ENCODE peak calls at places on chromosomes 16 and 17, in four cellular contexts. One of them, this sample, is unnamed.

GRCh38 chr17:4152471-4152870 is 9.5 kb downstream of the CYB5D2 start:
- DNase-seq in stimulated activated CD8-positive, alpha-beta memory T cell treated with anti-CD3 and anti-CD28 coated beads, Interleukin-4, amount 100 ng/mL, for 24 hours: no peak
- DNase-seq in activated CD4-positive, alpha-beta T cell treated with anti-CD3 and anti-CD28 coated beads, Interleukin-2, amount 50 U/mL, for 24 hours: no peak
- DNase-seq in IMR-90: peak; percentile 77
- DNase-seq in this sample: no peak

GRCh38 chr17:880871-881269 is 98.7 kb downstream of the NXN start:
- DNase-seq in stimulated activated CD8-positive, alpha-beta memory T cell treated with anti-CD3 and anti-CD28 coated beads, Interleukin-4, amount 100 ng/mL, for 24 hours: no peak
- DNase-seq in activated CD4-positive, alpha-beta T cell treated with anti-CD3 and anti-CD28 coated beads, Interleukin-2, amount 50 U/mL, for 24 hours: no peak
- DNase-seq in IMR-90: no peak
- DNase-seq in this sample: no peak

GRCh38 chr16:31487720-31488629 is 5.1 kb downstream of the SLC5A2 start:
- DNase-seq in activated CD4-positive, alpha-beta T cell treated with anti-CD3 and anti-CD28 coated beads, Interleukin-2, amount 50 U/mL, for 24 hours: peak; percentile 28
- DNase-seq in IMR-90: peak; percentile 28
- DNase-seq in stimulated activated CD8-positive, alpha-beta memory T cell treated with anti-CD3 and anti-CD28 coated beads, Interleukin-4, amount 100 ng/mL, for 24 hours: peak; percentile 48
- DNase-seq in this sample: peak; percentile 91

GRCh38 chr16:68643847-68644246 is 1.3 kb upstream of the CDH3 start:
- DNase-seq in activated CD4-positive, alpha-beta T cell treated with anti-CD3 and anti-CD28 coated beads, Interleukin-2, amount 50 U/mL, for 24 hours: no peak
- DNase-seq in IMR-90: no peak
- DNase-seq in stimulated activated CD8-positive, alpha-beta memory T cell treated with anti-CD3 and anti-CD28 coated beads, Interleukin-4, amount 100 ng/mL, for 24 hours: no peak
- DNase-seq in this sample: no peak

GRCh38 chr17:42844761-42845555 is 578 bp downstream of the AOC2 start:
- DNase-seq in activated CD4-positive, alpha-beta T cell treated with anti-CD3 and anti-CD28 coated beads, Interleukin-2, amount 50 U/mL, for 24 hours: no peak
- DNase-seq in IMR-90: no peak
- DNase-seq in stimulated activated CD8-positive, alpha-beta memory T cell treated with anti-CD3 and anti-CD28 coated beads, Interleukin-4, amount 100 ng/mL, for 24 hours: no peak
- DNase-seq in this sample: no peak

GRCh38 chr16:85894266-85894665 is 4.7 kb upstream of the IRF8 start:
- DNase-seq in stimulated activated CD8-positive, alpha-beta memory T cell treated with anti-CD3 and anti-CD28 coated beads, Interleukin-4, amount 100 ng/mL, for 24 hours: no peak
- DNase-seq in activated CD4-positive, alpha-beta T cell treated with anti-CD3 and anti-CD28 coated beads, Interleukin-2, amount 50 U/mL, for 24 hours: no peak
- DNase-seq in IMR-90: no peak
- DNase-seq in this sample: no peak

GRCh38 chr17:18921912-18922451 is 30.0 kb upstream of the SLC5A10 start:
- DNase-seq in activated CD4-positive, alpha-beta T cell treated with anti-CD3 and anti-CD28 coated beads, Interleukin-2, amount 50 U/mL, for 24 hours: no peak
- DNase-seq in stimulated activated CD8-positive, alpha-beta memory T cell treated with anti-CD3 and anti-CD28 coated beads, Interleukin-4, amount 100 ng/mL, for 24 hours: no peak
- DNase-seq in IMR-90: peak; percentile 68
- DNase-seq in this sample: no peak

GRCh38 chr17:19384723-19385391 is 2.1 kb downstream of the MFAP4 start:
- DNase-seq in stimulated activated CD8-positive, alpha-beta memory T cell treated with anti-CD3 and anti-CD28 coated beads, Interleukin-4, amount 100 ng/mL, for 24 hours: no peak
- DNase-seq in IMR-90: peak; percentile 91
- DNase-seq in activated CD4-positive, alpha-beta T cell treated with anti-CD3 and anti-CD28 coated beads, Interleukin-2, amount 50 U/mL, for 24 hours: no peak
- DNase-seq in this sample: peak; percentile 79

GRCh38 chr16:17105239-17105721 is 365.5 kb downstream of the XYLT1 start:
- DNase-seq in IMR-90: peak; percentile 2
- DNase-seq in stimulated activated CD8-positive, alpha-beta memory T cell treated with anti-CD3 and anti-CD28 coated beads, Interleukin-4, amount 100 ng/mL, for 24 hours: no peak
- DNase-seq in activated CD4-positive, alpha-beta T cell treated with anti-CD3 and anti-CD28 coated beads, Interleukin-2, amount 50 U/mL, for 24 hours: no peak
- DNase-seq in this sample: no peak

GRCh38 chr17:57328109-57328882 is 72.0 kb downstream of the MSI2 start:
- DNase-seq in activated CD4-positive, alpha-beta T cell treated with anti-CD3 and anti-CD28 coated beads, Interleukin-2, amount 50 U/mL, for 24 hours: no peak
- DNase-seq in stimulated activated CD8-positive, alpha-beta memory T cell treated with anti-CD3 and anti-CD28 coated beads, Interleukin-4, amount 100 ng/mL, for 24 hours: no peak
- DNase-seq in IMR-90: peak; percentile 48
- DNase-seq in this sample: no peak

GRCh38 chr17:42920922-42921321 is 20.3 kb downstream of the G6PC1 start:
- DNase-seq in stimulated activated CD8-positive, alpha-beta memory T cell treated with anti-CD3 and anti-CD28 coated beads, Interleukin-4, amount 100 ng/mL, for 24 hours: no peak
- DNase-seq in activated CD4-positive, alpha-beta T cell treated with anti-CD3 and anti-CD28 coated beads, Interleukin-2, amount 50 U/mL, for 24 hours: no peak
- DNase-seq in IMR-90: no peak
- DNase-seq in this sample: no peak

GRCh38 chr16:29898786-29899515 is 399 bp downstream of the SEZ6L2 start:
- DNase-seq in stimulated activated CD8-positive, alpha-beta memory T cell treated with anti-CD3 and anti-CD28 coated beads, Interleukin-4, amount 100 ng/mL, for 24 hours: no peak
- DNase-seq in activated CD4-positive, alpha-beta T cell treated with anti-CD3 and anti-CD28 coated beads, Interleukin-2, amount 50 U/mL, for 24 hours: no peak
- DNase-seq in IMR-90: no peak
- DNase-seq in this sample: peak; percentile 79

GRCh38 chr16:75045424-75045823 is 46.6 kb downstream of the ZNRF1 start:
- DNase-seq in stimulated activated CD8-positive, alpha-beta memory T cell treated with anti-CD3 and anti-CD28 coated beads, Interleukin-4, amount 100 ng/mL, for 24 hours: no peak
- DNase-seq in IMR-90: no peak
- DNase-seq in activated CD4-positive, alpha-beta T cell treated with anti-CD3 and anti-CD28 coated beads, Interleukin-2, amount 50 U/mL, for 24 hours: no peak
- DNase-seq in this sample: no peak

GRCh38 chr16:85626191-85626951 is 13.2 kb downstream of the GSE1 start:
- DNase-seq in IMR-90: no peak
- DNase-seq in activated CD4-positive, alpha-beta T cell treated with anti-CD3 and anti-CD28 coated beads, Interleukin-2, amount 50 U/mL, for 24 hours: no peak
- DNase-seq in stimulated activated CD8-positive, alpha-beta memory T cell treated with anti-CD3 and anti-CD28 coated beads, Interleukin-4, amount 100 ng/mL, for 24 hours: no peak
- DNase-seq in this sample: no peak

GRCh38 chr16:81616321-81617020 is 162.6 kb upstream of the PLCG2 start:
- DNase-seq in activated CD4-positive, alpha-beta T cell treated with anti-CD3 and anti-CD28 coated beads, Interleukin-2, amount 50 U/mL, for 24 hours: peak; percentile 19
- DNase-seq in IMR-90: peak; percentile 63
- DNase-seq in stimulated activated CD8-positive, alpha-beta memory T cell treated with anti-CD3 and anti-CD28 coated beads, Interleukin-4, amount 100 ng/mL, for 24 hours: peak; percentile 63
- DNase-seq in this sample: peak; percentile 81

GRCh38 chr17:72502940-72503341 is 382.1 kb downstream of the SOX9 start:
- DNase-seq in stimulated activated CD8-positive, alpha-beta memory T cell treated with anti-CD3 and anti-CD28 coated beads, Interleukin-4, amount 100 ng/mL, for 24 hours: no peak
- DNase-seq in IMR-90: peak; percentile 24
- DNase-seq in activated CD4-positive, alpha-beta T cell treated with anti-CD3 and anti-CD28 coated beads, Interleukin-2, amount 50 U/mL, for 24 hours: no peak
- DNase-seq in this sample: no peak

GRCh38 chr16:48558269-48558915 is 51.6 kb downstream of the N4BP1 start:
- DNase-seq in stimulated activated CD8-positive, alpha-beta memory T cell treated with anti-CD3 and anti-CD28 coated beads, Interleukin-4, amount 100 ng/mL, for 24 hours: no peak
- DNase-seq in IMR-90: peak; percentile 67
- DNase-seq in activated CD4-positive, alpha-beta T cell treated with anti-CD3 and anti-CD28 coated beads, Interleukin-2, amount 50 U/mL, for 24 hours: no peak
- DNase-seq in this sample: no peak

GRCh38 chr16:17029602-17030350 is 441.0 kb downstream of the XYLT1 start:
- DNase-seq in stimulated activated CD8-positive, alpha-beta memory T cell treated with anti-CD3 and anti-CD28 coated beads, Interleukin-4, amount 100 ng/mL, for 24 hours: no peak
- DNase-seq in activated CD4-positive, alpha-beta T cell treated with anti-CD3 and anti-CD28 coated beads, Interleukin-2, amount 50 U/mL, for 24 hours: no peak
- DNase-seq in IMR-90: no peak
- DNase-seq in this sample: no peak

GRCh38 chr16:77514500-77515225 is 79.8 kb upstream of the ADAMTS18 start:
- DNase-seq in IMR-90: no peak
- DNase-seq in activated CD4-positive, alpha-beta T cell treated with anti-CD3 and anti-CD28 coated beads, Interleukin-2, amount 50 U/mL, for 24 hours: no peak
- DNase-seq in stimulated activated CD8-positive, alpha-beta memory T cell treated with anti-CD3 and anti-CD28 coated beads, Interleukin-4, amount 100 ng/mL, for 24 hours: no peak
- DNase-seq in this sample: no peak

GRCh38 chr16:57807252-57807967 is 5.1 kb upstream of the KIFC3 start:
- DNase-seq in activated CD4-positive, alpha-beta T cell treated with anti-CD3 and anti-CD28 coated beads, Interleukin-2, amount 50 U/mL, for 24 hours: no peak
- DNase-seq in stimulated activated CD8-positive, alpha-beta memory T cell treated with anti-CD3 and anti-CD28 coated beads, Interleukin-4, amount 100 ng/mL, for 24 hours: no peak
- DNase-seq in IMR-90: no peak
- DNase-seq in this sample: no peak

GRCh38 chr17:81459224-81459623 is 53.4 kb downstream of the ACTG1 start:
- DNase-seq in activated CD4-positive, alpha-beta T cell treated with anti-CD3 and anti-CD28 coated beads, Interleukin-2, amount 50 U/mL, for 24 hours: no peak
- DNase-seq in IMR-90: no peak
- DNase-seq in stimulated activated CD8-positive, alpha-beta memory T cell treated with anti-CD3 and anti-CD28 coated beads, Interleukin-4, amount 100 ng/mL, for 24 hours: no peak
- DNase-seq in this sample: no peak

GRCh38 chr17:27354491-27355081 is 60.7 kb downstream of the WSB1 start:
- DNase-seq in activated CD4-positive, alpha-beta T cell treated with anti-CD3 and anti-CD28 coated beads, Interleukin-2, amount 50 U/mL, for 24 hours: no peak
- DNase-seq in stimulated activated CD8-positive, alpha-beta memory T cell treated with anti-CD3 and anti-CD28 coated beads, Interleukin-4, amount 100 ng/mL, for 24 hours: no peak
- DNase-seq in IMR-90: no peak
- DNase-seq in this sample: no peak

GRCh38 chr16:13795131-13795530 is 124.8 kb upstream of the ERCC4 start:
- DNase-seq in stimulated activated CD8-positive, alpha-beta memory T cell treated with anti-CD3 and anti-CD28 coated beads, Interleukin-4, amount 100 ng/mL, for 24 hours: no peak
- DNase-seq in IMR-90: no peak
- DNase-seq in activated CD4-positive, alpha-beta T cell treated with anti-CD3 and anti-CD28 coated beads, Interleukin-2, amount 50 U/mL, for 24 hours: no peak
- DNase-seq in this sample: no peak

GRCh38 chr17:6596511-6596910 is 40.2 kb upstream of the PITPNM3 start:
- DNase-seq in stimulated activated CD8-positive, alpha-beta memory T cell treated with anti-CD3 and anti-CD28 coated beads, Interleukin-4, amount 100 ng/mL, for 24 hours: no peak
- DNase-seq in activated CD4-positive, alpha-beta T cell treated with anti-CD3 and anti-CD28 coated beads, Interleukin-2, amount 50 U/mL, for 24 hours: no peak
- DNase-seq in IMR-90: no peak
- DNase-seq in this sample: no peak

GRCh38 chr16:25838724-25839186 is 147.0 kb downstream of the HS3ST4 start:
- DNase-seq in activated CD4-positive, alpha-beta T cell treated with anti-CD3 and anti-CD28 coated beads, Interleukin-2, amount 50 U/mL, for 24 hours: no peak
- DNase-seq in IMR-90: peak; percentile 41
- DNase-seq in stimulated activated CD8-positive, alpha-beta memory T cell treated with anti-CD3 and anti-CD28 coated beads, Interleukin-4, amount 100 ng/mL, for 24 hours: no peak
- DNase-seq in this sample: no peak

GRCh38 chr16:71933913-71934696 is 38.8 kb downstream of the IST1 start:
- DNase-seq in stimulated activated CD8-positive, alpha-beta memory T cell treated with anti-CD3 and anti-CD28 coated beads, Interleukin-4, amount 100 ng/mL, for 24 hours: no peak
- DNase-seq in activated CD4-positive, alpha-beta T cell treated with anti-CD3 and anti-CD28 coated beads, Interleukin-2, amount 50 U/mL, for 24 hours: no peak
- DNase-seq in IMR-90: peak; percentile 79
- DNase-seq in this sample: no peak

GRCh38 chr17:59353936-59354755 is 22.7 kb downstream of the YPEL2 start:
- DNase-seq in activated CD4-positive, alpha-beta T cell treated with anti-CD3 and anti-CD28 coated beads, Interleukin-2, amount 50 U/mL, for 24 hours: no peak
- DNase-seq in IMR-90: no peak
- DNase-seq in stimulated activated CD8-positive, alpha-beta memory T cell treated with anti-CD3 and anti-CD28 coated beads, Interleukin-4, amount 100 ng/mL, for 24 hours: no peak
- DNase-seq in this sample: no peak

GRCh38 chr17:9905902-9906301 is 831 bp upstream of the RCVRN start:
- DNase-seq in IMR-90: no peak
- DNase-seq in activated CD4-positive, alpha-beta T cell treated with anti-CD3 and anti-CD28 coated beads, Interleukin-2, amount 50 U/mL, for 24 hours: no peak
- DNase-seq in stimulated activated CD8-positive, alpha-beta memory T cell treated with anti-CD3 and anti-CD28 coated beads, Interleukin-4, amount 100 ng/mL, for 24 hours: no peak
- DNase-seq in this sample: peak; percentile 47

This sample was measured in upper lobe of right lung.